ENCODE peak calls at places on chromosomes 12 and 14, in four cellular contexts. G is hepatocyte, V is PC-3, R is SK-N-SH. O is an unnamed sample.

GRCh38 chr14:100738704-100739131 is 12.0 kb downstream of the DLK1 start:
- DNase-seq in V (no peak), R (peak; percentile 34), G (no peak), O (no peak)

GRCh38 chr12:48198619-48198973 is 4.5 kb downstream of the OR10AD1 start:
- DNase-seq in R (peak; percentile 50), V (no peak), G (no peak), O (no peak)

GRCh38 chr14:61260939-61261776 is 20.0 kb downstream of the TMEM30B start:
- DNase-seq in G (peak; percentile 22), R (no peak), V (peak; percentile 94), O (no peak)

GRCh38 chr12:13959131-13959734 is 22.2 kb downstream of the GRIN2B start:
- DNase-seq in V (no peak), G (no peak), R (no peak), O (no peak)

GRCh38 chr14:49915085-49915484 is 22.2 kb downstream of the ARF6 start:
- DNase-seq in G (no peak), R (no peak), V (no peak), O (no peak)

GRCh38 chr12:76890407-76891143 is 11.8 kb upstream of the CSRP2 start:
- DNase-seq in G (peak; percentile 63), V (peak; percentile 43), R (no peak), O (no peak)

GRCh38 chr12:63844391-63845341 is at the start of gene SRGAP1:
- DNase-seq in V (peak; percentile 51), G (peak; percentile 79), R (peak; percentile 44), O (no peak)

GRCh38 chr12:23335593-23335992 is 613.9 kb downstream of the SOX5 start:
- DNase-seq in R (no peak), V (no peak), G (no peak), O (no peak)

GRCh38 chr12:40170593-40170992 is 54.2 kb upstream of the LRRK2 start:
- DNase-seq in V (no peak), R (no peak), G (no peak), O (no peak)

GRCh38 chr12:101107032-101107763 is 102.8 kb downstream of the SLC5A8 start:
- DNase-seq in V (no peak), R (no peak), G (no peak), O (no peak)

GRCh38 chr12:42508913-42509312 is 80.6 kb downstream of the PRICKLE1 start:
- DNase-seq in R (no peak), G (peak; percentile 20), V (no peak), O (no peak)

GRCh38 chr14:86462193-86462592 is 932.2 kb downstream of the FLRT2 start:
- DNase-seq in R (no peak), V (peak; percentile 26), G (peak; percentile 16), O (peak; percentile 87)

GRCh38 chr12:12796171-12796570 is 10.7 kb downstream of the APOLD1 start:
- DNase-seq in G (no peak), R (no peak), V (no peak), O (no peak)

GRCh38 chr14:104196461-104197180 is 58.2 kb downstream of the KIF26A start:
- DNase-seq in V (no peak), G (no peak), R (no peak), O (peak; percentile 55)

GRCh38 chr14:102775855-102776760 is 1.1 kb upstream of the TRAF3 start:
- DNase-seq in G (peak; percentile 72), V (peak; percentile 61), R (no peak), O (peak; percentile 91)

GRCh38 chr12:19771858-19772257 is 332.6 kb downstream of the AEBP2 start:
- DNase-seq in G (no peak), V (no peak), R (no peak), O (no peak)

GRCh38 chr12:19778111-19778688 is 338.9 kb downstream of the AEBP2 start:
- DNase-seq in R (no peak), G (no peak), V (no peak), O (no peak)

GRCh38 chr12:19775241-19775640 is 335.9 kb downstream of the AEBP2 start:
- DNase-seq in R (no peak), V (no peak), G (no peak), O (no peak)

GRCh38 chr12:19772776-19773175 is 333.5 kb downstream of the AEBP2 start:
- DNase-seq in G (no peak), R (no peak), V (no peak), O (no peak)
- H3K27ac ChIP-seq in G (no peak overlapping the region), R (no peak overlapping the region), V (no peak overlapping the region), O (no peak overlapping the region)

DNA sequence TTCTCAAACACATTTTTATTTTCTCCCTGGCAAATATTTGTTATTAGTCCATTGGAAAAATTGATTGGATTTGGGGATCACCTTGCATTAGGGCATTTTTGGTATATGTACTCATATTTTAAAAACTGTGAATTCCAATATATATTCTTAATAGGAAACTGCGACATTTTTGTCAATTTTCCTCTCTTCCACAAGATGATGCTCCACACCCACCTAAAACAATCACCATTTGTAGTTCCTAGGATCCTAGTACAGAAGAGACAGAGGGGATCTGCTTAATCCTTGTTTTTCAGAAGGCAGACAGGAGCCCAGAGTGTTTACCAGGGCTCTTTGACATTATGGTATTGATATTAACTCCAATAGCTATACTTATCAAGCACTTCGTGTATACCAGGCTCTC is 22.8 kb upstream of the OASL start:
- DNase-seq in R (peak; percentile 51), G (no peak), V (peak; percentile 45), O (no peak)
- H3K9me2 ChIP-seq in R (no peaks in the 10 kb centered on the region), G (no peaks in the 10 kb centered on the region), V (no peaks in the 10 kb centered on the region), O (no peaks in the 10 kb centered on the region)

DNA sequence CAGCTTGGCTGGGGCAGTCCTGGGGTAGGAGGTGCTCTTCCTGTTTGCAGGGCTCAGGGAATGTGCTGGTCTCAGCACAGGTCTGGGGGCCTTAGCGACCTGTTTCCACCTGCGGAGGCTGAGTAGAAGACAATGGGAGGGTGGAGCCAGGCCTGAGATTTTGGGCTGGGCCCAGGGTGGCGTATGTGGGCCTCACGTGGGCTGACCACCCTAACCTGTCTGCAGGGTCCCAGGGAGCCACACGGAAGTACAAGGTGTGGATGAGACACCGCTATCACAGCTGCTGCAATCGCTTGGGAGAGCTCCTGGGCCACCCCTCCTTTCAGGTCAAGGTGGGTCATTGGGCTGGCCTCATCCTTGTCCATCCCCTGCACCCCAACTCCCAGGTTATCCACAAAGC is 1.1 kb downstream of the NOC4L start:
- DNase-seq in G (no peak), R (peak; percentile 7), V (no peak), O (no peak)
- H3K4me2 ChIP-seq in G (peak overlapping the region; percentile 96), R (peak overlapping the region; percentile 95), V (peak overlapping the region; percentile 100), O (peak overlapping the region; percentile 90)

GRCh38 chr12:105280966-105281693 is 45.2 kb upstream of the APPL2 start:
- DNase-seq in R (no peak), G (no peak), V (peak; percentile 41), O (no peak)
- H3K27ac ChIP-seq in R (no peak overlapping the region), G (peak overlapping the region; percentile 84), V (peak overlapping the region; percentile 2), O (no peak overlapping the region)

GRCh38 chr12:4202482-4202881 is 71.1 kb upstream of the CCND2 start:
- DNase-seq in R (no peak), V (no peak), G (no peak), O (no peak)
- H3K9me2 ChIP-seq in R (no peaks in the 10 kb centered on the region), V (no peaks in the 10 kb centered on the region), G (no peaks in the 10 kb centered on the region), O (no peaks in the 10 kb centered on the region)

DNA sequence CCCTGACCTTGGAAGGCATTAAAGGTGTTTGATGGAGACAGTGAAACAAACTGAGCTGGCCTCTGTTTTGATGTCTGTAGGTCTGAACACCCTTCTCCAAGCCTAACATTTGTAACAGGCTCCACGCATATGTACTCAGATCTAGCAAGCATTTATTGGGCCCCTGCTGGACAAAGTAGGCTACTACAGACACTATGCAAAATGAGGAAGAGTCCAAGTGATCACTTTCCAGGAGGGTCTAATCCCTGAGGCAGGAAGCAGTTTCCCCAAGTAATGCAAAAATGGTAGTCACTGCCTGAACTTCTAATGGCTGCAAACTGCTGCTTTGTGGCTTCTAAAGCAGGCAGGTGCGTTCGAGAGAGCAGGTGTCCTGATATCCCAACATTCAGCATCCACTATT is 405.8 kb downstream of the MED13L start:
- DNase-seq in G (peak; percentile 49), R (peak; percentile 53), V (peak; percentile 72), O (peak; percentile 69)
- H3K4me2 ChIP-seq in G (no peak overlapping the region), R (no peak overlapping the region), V (peak overlapping the region; percentile 83), O (no peak overlapping the region)

GRCh38 chr14:93939304-93940229 is 12.4 kb downstream of the FAM181A start:
- DNase-seq in G (peak; percentile 90), V (peak; percentile 67), R (peak; percentile 96), O (peak; percentile 92)
- H3K27ac ChIP-seq in G (no peak overlapping the region), V (no peak overlapping the region), R (no peak overlapping the region), O (no peak overlapping the region)

GRCh38 chr14:98458702-98459101 is 813.3 kb downstream of the BCL11B start:
- DNase-seq in G (no peak), R (no peak), V (no peak), O (no peak)
- H3K9me2 ChIP-seq in G (no peaks in the 10 kb centered on the region), R (no peaks in the 10 kb centered on the region), V (no peaks in the 10 kb centered on the region), O (no peaks in the 10 kb centered on the region)

DNA sequence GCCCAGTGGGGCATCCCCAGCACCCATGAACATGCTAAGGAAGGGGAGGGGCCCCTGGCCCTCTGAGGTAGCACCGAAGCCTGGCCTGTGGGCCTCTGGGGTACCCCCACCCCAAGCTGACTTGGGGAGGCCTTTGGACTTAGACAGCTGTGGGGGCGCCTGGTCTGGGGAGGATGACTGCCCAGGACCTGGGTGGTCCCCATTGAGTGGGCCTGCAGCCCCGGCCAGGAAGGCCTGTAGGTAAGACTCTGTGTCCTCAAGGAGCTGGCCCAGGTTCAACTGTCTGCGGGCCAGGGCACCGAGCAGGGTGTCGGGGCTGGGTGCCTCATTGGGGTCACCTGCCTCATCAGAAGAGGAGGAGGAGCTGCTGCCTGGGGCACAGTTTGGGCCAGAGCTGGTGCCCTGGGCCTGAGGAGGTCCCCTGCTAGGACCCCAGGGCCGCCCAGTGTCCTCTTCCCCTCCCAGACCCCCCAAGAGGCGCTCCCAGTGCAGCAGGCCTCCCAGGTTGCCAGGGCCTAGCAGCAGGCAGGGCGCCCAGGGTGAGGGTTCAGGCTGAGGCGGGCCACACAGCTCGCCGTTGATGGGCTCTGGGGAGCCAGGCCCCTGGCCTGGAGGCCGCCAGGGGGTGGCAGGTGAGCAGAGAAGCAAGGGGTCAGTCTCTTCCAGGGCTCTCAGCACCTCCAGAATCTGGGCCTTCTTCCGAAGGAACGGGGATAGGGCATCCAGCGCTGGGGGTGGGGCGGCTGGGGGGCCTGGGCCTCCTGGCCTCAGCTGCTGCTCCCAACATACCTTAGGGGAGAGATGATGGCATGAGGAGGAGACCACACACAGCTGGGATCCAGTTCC is 31.4 kb downstream of the NCKAP5L start:
- DNase-seq in G (no peak), V (no peak), R (no peak), O (no peak)
- H3K4me2 ChIP-seq in G (no peak overlapping the region), V (no peak overlapping the region), R (no peak overlapping the region), O (no peak overlapping the region)

O was measured in Karpas-422.